ENCODE peak calls at places on chromosomes 2 and 18, in four cellular contexts. One of them, this sample, is unnamed.

GRCh38 chr18:77039196-77040140 is 93.1 kb downstream of the MBP start:
- DNase-seq in cardiac fibroblast: no peak
- DNase-seq in hypothalamus: no peak
- DNase-seq in activated effector memory CD4-positive, alpha-beta T cell treated with Interleukin-2 at 50 U/mL for 16 hours: no peak
- DNase-seq in this sample: no peak

GRCh38 chr2:210620456-210620855 is 64.1 kb downstream of the CPS1 start:
- DNase-seq in hypothalamus: no peak
- DNase-seq in activated effector memory CD4-positive, alpha-beta T cell treated with Interleukin-2 at 50 U/mL for 16 hours: no peak
- DNase-seq in cardiac fibroblast: peak
- DNase-seq in this sample: no peak

GRCh38 chr2:84619784-84620371 is 103.6 kb downstream of the DNAH6 start:
- DNase-seq in cardiac fibroblast: no peak
- DNase-seq in hypothalamus: no peak
- DNase-seq in activated effector memory CD4-positive, alpha-beta T cell treated with Interleukin-2 at 50 U/mL for 16 hours: no peak
- DNase-seq in this sample: no peak

GRCh38 chr2:39851691-39852110 is 72.6 kb upstream of the THUMPD2 start:
- DNase-seq in hypothalamus: no peak
- DNase-seq in cardiac fibroblast: peak
- DNase-seq in activated effector memory CD4-positive, alpha-beta T cell treated with Interleukin-2 at 50 U/mL for 16 hours: no peak
- DNase-seq in this sample: no peak

GRCh38 chr2:55176094-55176415 is 56.0 kb downstream of the CLHC1 start:
- DNase-seq in activated effector memory CD4-positive, alpha-beta T cell treated with Interleukin-2 at 50 U/mL for 16 hours: no peak
- DNase-seq in hypothalamus: no peak
- DNase-seq in cardiac fibroblast: no peak
- DNase-seq in this sample: no peak

GRCh38 chr2:189613077-189613636 is 32.6 kb upstream of the SLC40A1 start:
- DNase-seq in cardiac fibroblast: peak
- DNase-seq in activated effector memory CD4-positive, alpha-beta T cell treated with Interleukin-2 at 50 U/mL for 16 hours: no peak
- DNase-seq in hypothalamus: no peak
- DNase-seq in this sample: no peak

GRCh38 chr18:48459471-48459870 is 50.3 kb upstream of the ZBTB7C start:
- DNase-seq in hypothalamus: no peak
- DNase-seq in cardiac fibroblast: no peak
- DNase-seq in activated effector memory CD4-positive, alpha-beta T cell treated with Interleukin-2 at 50 U/mL for 16 hours: no peak
- DNase-seq in this sample: no peak

GRCh38 chr18:36187826-36188721 is 777 bp downstream of the MOCOS start:
- DNase-seq in activated effector memory CD4-positive, alpha-beta T cell treated with Interleukin-2 at 50 U/mL for 16 hours: no peak
- DNase-seq in cardiac fibroblast: no peak
- DNase-seq in hypothalamus: no peak
- DNase-seq in this sample: no peak

GRCh38 chr2:46814562-46814961 is 101.0 kb downstream of the MCFD2 start:
- DNase-seq in hypothalamus: no peak
- DNase-seq in activated effector memory CD4-positive, alpha-beta T cell treated with Interleukin-2 at 50 U/mL for 16 hours: no peak
- DNase-seq in cardiac fibroblast: no peak
- DNase-seq in this sample: no peak

GRCh38 chr18:8607776-8608682 is 1.2 kb upstream of the RAB12 start:
- DNase-seq in activated effector memory CD4-positive, alpha-beta T cell treated with Interleukin-2 at 50 U/mL for 16 hours: no peak
- DNase-seq in hypothalamus: no peak
- DNase-seq in cardiac fibroblast: peak
- DNase-seq in this sample: no peak

GRCh38 chr2:119495948-119496347 is 28.3 kb downstream of the SCTR start:
- DNase-seq in cardiac fibroblast: no peak
- DNase-seq in hypothalamus: no peak
- DNase-seq in activated effector memory CD4-positive, alpha-beta T cell treated with Interleukin-2 at 50 U/mL for 16 hours: no peak
- DNase-seq in this sample: no peak

GRCh38 chr18:4813708-4814107 is 358.6 kb upstream of the DLGAP1 start:
- DNase-seq in cardiac fibroblast: no peak
- DNase-seq in activated effector memory CD4-positive, alpha-beta T cell treated with Interleukin-2 at 50 U/mL for 16 hours: no peak
- DNase-seq in hypothalamus: no peak
- DNase-seq in this sample: no peak

This sample was measured in CMK.